ENCODE peak calls at places on chromosomes 12 and 14, in eight cellular contexts. G, H, D, Y, O, X, C and W are unnamed samples.

GRCh38 chr12:117038919-117039318 is 60.3 kb downstream of the TESC start:
- DNase-seq in G (no peak), H (no peak), D (no peak), Y (no peak), O (no peak), X (no peak), C (no peak), W (no peak)

GRCh38 chr12:83057436-83057835 is 370.7 kb downstream of the TMTC2 start:
- DNase-seq in G (no peak), H (no peak), D (no peak), Y (no peak), O (no peak), X (no peak), C (no peak), W (no peak)

GRCh38 chr12:26273811-26274210 is 78.4 kb downstream of the SSPN start:
- DNase-seq in G (no peak), H (peak), D (no peak), Y (no peak), O (no peak), X (no peak), C (no peak), W (no peak)

GRCh38 chr14:92737619-92738188 is 10.7 kb downstream of the LGMN start:
- DNase-seq in G (no peak), H (no peak), D (no peak), Y (no peak), O (no peak), X (no peak), C (no peak), W (no peak)

GRCh38 chr14:24674204-24674970 is 40.4 kb upstream of the GZMB start:
- DNase-seq in G (no peak), H (no peak), D (peak), Y (no peak), O (no peak), X (peak), C (no peak), W (no peak)

GRCh38 chr12:11738450-11738849 is 89.0 kb downstream of the ETV6 start:
- DNase-seq in G (no peak), H (no peak), D (no peak), Y (no peak), O (no peak), X (no peak), C (no peak), W (no peak)

GRCh38 chr12:48489012-48489411 is 6.7 kb downstream of the C12orf54 start:
- DNase-seq in G (no peak), H (peak), D (peak), Y (no peak), O (no peak), X (no peak), C (no peak), W (peak)

GRCh38 chr14:30006695-30007094 is 79.0 kb upstream of the PRKD1 start:
- DNase-seq in G (no peak), H (no peak), D (no peak), Y (no peak), O (no peak), X (no peak), C (no peak), W (no peak)

GRCh38 chr14:30998100-30998706 is 27.2 kb upstream of the AP4S1 start:
- DNase-seq in G (no peak), H (no peak), D (no peak), Y (no peak), O (no peak), X (no peak), C (no peak), W (no peak)

GRCh38 chr12:21763531-21763930 is 11.0 kb downstream of the KCNJ8 start:
- DNase-seq in G (no peak), H (no peak), D (no peak), Y (no peak), O (no peak), X (no peak), C (no peak), W (no peak)

GRCh38 chr12:131852551-131853299 is 24.5 kb downstream of the MMP17 start:
- DNase-seq in G (no peak), H (peak), D (no peak), Y (no peak), O (no peak), X (no peak), C (no peak), W (peak)

GRCh38 chr12:26642361-26642760 is 190.6 kb downstream of the ITPR2 start:
- DNase-seq in G (no peak), H (peak), D (no peak), Y (no peak), O (no peak), X (no peak), C (peak), W (no peak)

GRCh38 chr12:116737774-116738657 is at the start of the genes RNFT2 and SPRING1:
- DNase-seq in G (peak), H (peak), D (peak), Y (peak), O (peak), X (peak), C (peak), W (peak)

GRCh38 chr12:93521225-93521854 is 51.1 kb upstream of the SOCS2 start:
- DNase-seq in G (peak), H (no peak), D (no peak), Y (no peak), O (no peak), X (no peak), C (peak), W (peak)

GRCh38 chr14:76810953-76811400 is 1.7 kb downstream of the ANGEL1 start:
- DNase-seq in G (no peak), H (peak), D (peak), Y (no peak), O (no peak), X (peak), C (peak), W (peak)

GRCh38 chr12:68932701-68933563 is at the start of gene CPM:
- DNase-seq in G (no peak), H (peak), D (peak), Y (peak), O (peak), X (peak), C (peak), W (peak)

GRCh38 chr14:68549057-68549421 is 243.8 kb downstream of the ZFP36L1 start:
- DNase-seq in G (no peak), H (peak), D (no peak), Y (no peak), O (no peak), X (no peak), C (peak), W (peak)

GRCh38 chr12:15796493-15797141 is 7.4 kb upstream of the EPS8 start:
- DNase-seq in G (no peak), H (peak), D (no peak), Y (no peak), O (no peak), X (no peak), C (no peak), W (peak)

GRCh38 chr14:76720382-76720813 is 40.9 kb upstream of the VASH1 start:
- DNase-seq in G (no peak), H (no peak), D (peak), Y (no peak), O (peak), X (no peak), C (peak), W (peak)

GRCh38 chr14:83260751-83261150 is 1727.1 kb upstream of the SEL1L start:
- DNase-seq in G (no peak), H (no peak), D (no peak), Y (peak), O (no peak), X (no peak), C (no peak), W (no peak)

GRCh38 chr14:99595524-99595923 is 8.5 kb downstream of the CCDC85C start:
- DNase-seq in G (no peak), H (no peak), D (no peak), Y (no peak), O (no peak), X (no peak), C (no peak), W (no peak)

GRCh38 chr12:49304161-49304560 is 9.2 kb downstream of the PRPH start:
- DNase-seq in G (no peak), H (peak), D (no peak), Y (no peak), O (no peak), X (no peak), C (peak), W (peak)

GRCh38 chr12:2413999-2414792 is 361.4 kb downstream of the CACNA1C start:
- DNase-seq in G (no peak), H (no peak), D (no peak), Y (no peak), O (peak), X (no peak), C (no peak), W (no peak)

GRCh38 chr14:95703805-95704204 is 10.1 kb downstream of the TCL1A start:
- DNase-seq in G (no peak), H (no peak), D (no peak), Y (no peak), O (no peak), X (no peak), C (no peak), W (no peak)

GRCh38 chr12:132280436-132280835 is 49.0 kb downstream of the GALNT9 start:
- DNase-seq in G (no peak), H (no peak), D (no peak), Y (no peak), O (no peak), X (no peak), C (no peak), W (no peak)

GRCh38 chr12:43805149-43805856 is 814 bp downstream of the TWF1 start:
- DNase-seq in G (no peak), H (no peak), D (peak), Y (no peak), O (no peak), X (peak), C (peak), W (no peak)

GRCh38 chr12:19850341-19851065 is 411.2 kb downstream of the AEBP2 start:
- DNase-seq in G (peak), H (peak), D (peak), Y (no peak), O (no peak), X (no peak), C (peak), W (peak)

GRCh38 chr12:26936559-26937442 is 980 bp downstream of the INTS13 start:
- DNase-seq in G (no peak), H (peak), D (peak), Y (no peak), O (no peak), X (no peak), C (no peak), W (no peak)

GRCh38 chr14:90811641-90812040 is 4.6 kb downstream of the TTC7B start:
- DNase-seq in G (no peak), H (no peak), D (no peak), Y (no peak), O (no peak), X (no peak), C (no peak), W (no peak)

GRCh38 chr12:67592228-67593011 is 56.1 kb upstream of the DYRK2 start:
- DNase-seq in G (peak), H (peak), D (peak), Y (peak), O (no peak), X (peak), C (peak), W (peak)

GRCh38 chr12:47414511-47414910 is 291.3 kb downstream of the RPAP3 start:
- DNase-seq in G (no peak), H (no peak), D (no peak), Y (no peak), O (no peak), X (no peak), C (no peak), W (no peak)

GRCh38 chr12:27179399-27180214 is 64.5 kb upstream of the STK38L start:
- DNase-seq in G (peak), H (peak), D (peak), Y (peak), O (no peak), X (peak), C (peak), W (peak)

GRCh38 chr12:4141344-4142270 is 132.0 kb upstream of the CCND2 start:
- DNase-seq in G (no peak), H (no peak), D (no peak), Y (no peak), O (no peak), X (no peak), C (no peak), W (no peak)

GRCh38 chr12:15794196-15794595 is 5.0 kb upstream of the EPS8 start:
- DNase-seq in G (no peak), H (no peak), D (no peak), Y (no peak), O (no peak), X (no peak), C (no peak), W (no peak)

GRCh38 chr14:62443796-62444195 is 601.5 kb downstream of the KCNH5 start:
- DNase-seq in G (peak), H (no peak), D (no peak), Y (no peak), O (no peak), X (no peak), C (no peak), W (peak)

GRCh38 chr14:90522585-90523191 is 125.9 kb downstream of the CALM1 start:
- DNase-seq in G (peak), H (peak), D (no peak), Y (peak), O (peak), X (no peak), C (peak), W (no peak)

GRCh38 chr12:23954332-23954731 is 4.9 kb upstream of the SOX5 start:
- DNase-seq in G (no peak), H (no peak), D (no peak), Y (no peak), O (no peak), X (no peak), C (peak), W (no peak)

GRCh38 chr12:23950011-23950774 is 723 bp upstream of the SOX5 start:
- DNase-seq in G (no peak), H (peak), D (no peak), Y (no peak), O (no peak), X (no peak), C (peak), W (peak)

GRCh38 chr12:23949212-23950010 is at the start of gene SOX5:
- DNase-seq in G (peak), H (peak), D (no peak), Y (peak), O (peak), X (no peak), C (peak), W (peak)

GRCh38 chr12:23952071-23952470 is 2.6 kb upstream of the SOX5 start:
- DNase-seq in G (no peak), H (no peak), D (no peak), Y (no peak), O (no peak), X (no peak), C (no peak), W (no peak)

DNA sequence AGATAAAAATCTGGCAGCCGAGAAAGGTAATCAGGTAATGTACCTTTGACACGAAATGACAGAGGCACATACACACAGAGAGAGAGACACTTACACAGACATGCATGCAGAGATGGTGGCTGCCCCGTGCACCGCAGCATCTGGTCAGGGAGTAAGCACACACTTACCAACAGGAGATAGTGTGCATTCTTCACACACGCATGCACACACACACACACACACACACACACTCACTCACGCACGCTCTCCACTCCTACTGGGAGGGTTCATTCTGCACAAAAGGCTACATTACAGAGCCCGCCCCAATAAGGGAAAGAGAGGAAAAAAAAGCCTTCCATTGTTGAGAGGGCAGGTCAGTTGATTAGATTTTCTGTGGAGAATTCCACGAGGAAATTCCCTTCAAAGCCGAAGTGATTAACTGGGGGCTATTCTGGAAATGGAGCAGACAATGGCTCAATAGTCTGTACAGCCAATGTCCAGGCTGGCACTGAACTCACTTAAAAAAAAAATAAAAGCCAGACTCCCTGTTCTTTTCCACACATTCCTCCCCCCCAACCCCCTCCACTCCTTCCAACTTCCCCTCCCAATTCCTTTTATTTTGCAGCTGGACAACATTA is 1.4 kb upstream of the SOX5 start:
- DNase-seq in G (no peak), H (no peak), D (no peak), Y (no peak), O (no peak), X (no peak), C (peak), W (no peak)
- H3K4me3 ChIP-seq in G (peak), H (no peak), D (no peak), Y (peak), O (peak), X (no peak), C (peak), W (no peak)

GRCh38 chr12:53217930-53218307 is 10.9 kb upstream of the ITGB7 start:
- DNase-seq in G (no peak), H (peak), D (no peak), Y (no peak), O (no peak), X (no peak), C (peak), W (peak)
- H3K4me3 ChIP-seq in G (peak), H (peak), D (no peak), Y (no peak), O (peak), X (peak), C (peak), W (peak)

GRCh38 chr12:75389061-75389460 is 1.8 kb upstream of the GLIPR1L2 start:
- DNase-seq in G (no peak), H (peak), D (no peak), Y (peak), O (no peak), X (no peak), C (peak), W (peak)
- H3K4me3 ChIP-seq in G (no peak), H (peak), D (peak), Y (no peak), O (peak), X (no peak), C (no peak), W (no peak)

DNA sequence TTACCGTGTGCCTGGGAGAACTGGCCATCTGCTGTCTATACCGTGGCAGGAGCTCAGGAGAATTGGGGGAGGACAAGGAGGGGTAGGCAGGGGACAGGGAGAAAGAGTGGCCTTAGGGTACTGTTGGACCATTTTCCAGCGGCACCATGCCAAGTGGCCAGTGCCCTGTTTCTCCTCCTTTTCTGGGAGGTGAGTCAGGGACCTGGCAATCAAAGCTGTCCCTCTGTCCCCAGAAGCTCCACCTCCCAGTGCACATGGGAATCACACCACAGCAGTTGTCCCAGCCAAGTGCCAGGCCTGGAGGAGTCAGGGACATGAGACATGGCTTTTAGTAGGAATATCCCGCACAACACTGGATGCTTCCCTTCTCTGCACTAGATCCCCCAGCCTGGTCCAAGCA is 118.0 kb downstream of the GCH1 start:
- DNase-seq in G (no peak), H (no peak), D (no peak), Y (no peak), O (peak), X (no peak), C (no peak), W (no peak)
- H3K4me3 ChIP-seq in G (no peak), H (no peak), D (no peak), Y (no peak), O (peak), X (no peak), C (no peak), W (no peak)

GRCh38 chr14:75128596-75128990 is 1.7 kb upstream of the NEK9 start:
- DNase-seq in G (no peak), H (no peak), D (no peak), Y (no peak), O (no peak), X (no peak), C (no peak), W (no peak)
- H3K4me3 ChIP-seq in G (no peak), H (no peak), D (no peak), Y (no peak), O (no peak), X (no peak), C (no peak), W (no peak)

GRCh38 chr12:122935318-122935717 is 30.9 kb downstream of the ABCB9 start:
- DNase-seq in G (no peak), H (no peak), D (no peak), Y (no peak), O (no peak), X (no peak), C (no peak), W (no peak)

GRCh38 chr12:122929812-122930211 is 33.9 kb upstream of the VPS37B start:
- DNase-seq in G (no peak), H (no peak), D (no peak), Y (no peak), O (no peak), X (no peak), C (no peak), W (no peak)

GRCh38 chr12:122928891-122929538 is 33.1 kb upstream of the VPS37B start:
- DNase-seq in G (no peak), H (no peak), D (no peak), Y (no peak), O (no peak), X (no peak), C (no peak), W (no peak)

GRCh38 chr12:122934722-122935121 is 31.5 kb downstream of the ABCB9 start:
- DNase-seq in G (no peak), H (no peak), D (peak), Y (no peak), O (no peak), X (no peak), C (no peak), W (no peak)

GRCh38 chr12:122932207-122932606 is 34.1 kb downstream of the ABCB9 start:
- DNase-seq in G (no peak), H (no peak), D (peak), Y (no peak), O (no peak), X (no peak), C (no peak), W (no peak)
- H3K4me3 ChIP-seq in G (no peak), H (no peak), D (no peak), Y (no peak), O (no peak), X (no peak), C (no peak), W (no peak)

DNA sequence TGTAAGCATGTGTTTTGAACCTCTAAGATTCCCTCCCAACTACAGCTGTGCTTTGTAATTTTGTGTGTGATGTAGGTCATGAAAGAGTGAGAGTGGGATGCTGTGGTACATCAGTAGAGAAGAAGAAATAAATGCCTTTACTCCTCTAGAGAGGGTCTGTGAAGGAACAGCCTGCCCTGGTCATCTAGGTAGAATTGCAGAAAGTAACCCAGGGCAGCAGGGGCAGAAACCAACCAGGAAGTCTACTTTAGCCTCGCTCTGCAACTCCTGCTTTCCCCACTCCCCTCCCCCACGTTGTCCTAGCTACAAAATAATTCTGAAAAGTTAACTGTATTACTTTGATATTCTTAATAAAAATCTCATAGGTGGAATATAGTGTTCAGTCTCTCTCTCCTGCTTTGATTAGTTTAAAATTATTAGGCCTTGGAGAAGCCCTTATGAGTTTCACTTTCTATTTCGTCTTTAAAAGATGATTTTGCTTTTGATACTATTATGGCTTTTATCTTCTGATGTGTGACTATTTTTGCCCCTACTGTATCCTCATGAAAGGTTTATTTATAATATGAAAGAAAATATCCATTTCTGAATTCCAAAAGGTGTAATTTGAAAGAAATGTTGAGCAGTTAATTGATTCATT is 7.6 kb downstream of the TBK1 start:
- DNase-seq in G (no peak), H (peak), D (peak), Y (no peak), O (no peak), X (peak), C (peak), W (peak)
- H3K4me3 ChIP-seq in G (no peak), H (peak), D (peak), Y (no peak), O (peak), X (peak), C (peak), W (peak)